ENCODE peak calls at places on chromosomes 16 and 17, in ten cellular contexts. D, L, C, R, N, O, A, U, X and Y are unnamed samples.
A peak's percentile ranks its signal among the peaks of the same experiment; 100 is the strongest.

GRCh38 chr16:53773150-53773846 is 69.3 kb downstream of the FTO start:
- DNase-seq in L (no peak), U (peak; percentile 68), C (no peak), X (no peak), N (peak; percentile 63), R (no peak), D (no peak), A (peak; percentile 33), O (no peak), Y (no peak)

GRCh38 chr16:69187891-69188451 is 1.0 kb downstream of the SNTB2 start:
- DNase-seq in C (peak; percentile 16), A (no peak), U (no peak), X (peak; percentile 49), O (no peak), D (peak; percentile 53), R (no peak), N (peak; percentile 46), L (peak; percentile 40), Y (peak; percentile 48)

GRCh38 chr16:11198375-11198774 is 57.6 kb downstream of the SOCS1 start:
- DNase-seq in X (no peak), O (no peak), L (no peak), N (no peak), U (no peak), D (no peak), R (no peak), C (no peak), A (no peak), Y (no peak)

GRCh38 chr17:40121191-40121885 is 433 bp upstream of the MSL1 start:
- DNase-seq in O (peak; percentile 78), A (no peak), U (no peak), D (no peak), X (no peak), C (no peak), L (peak; percentile 68), R (no peak), N (no peak), Y (peak; percentile 65)

GRCh38 chr17:73286863-73287296 is 24.9 kb downstream of the CDC42EP4 start:
- DNase-seq in R (no peak), L (peak; percentile 43), A (no peak), O (no peak), N (no peak), C (no peak), X (no peak), D (no peak), U (peak; percentile 59), Y (no peak)

GRCh38 chr16:28090646-28091377 is 27.3 kb upstream of the GSG1L start:
- DNase-seq in L (no peak), R (no peak), U (no peak), C (no peak), N (no peak), O (no peak), X (no peak), A (no peak), D (no peak), Y (no peak)

GRCh38 chr17:76075364-76076099 is 951 bp downstream of the GALR2 start:
- DNase-seq in U (no peak), A (no peak), C (no peak), O (no peak), L (no peak), D (no peak), N (no peak), X (no peak), R (no peak), Y (no peak)

GRCh38 chr17:6070280-6070894 is at the start of gene WSCD1:
- DNase-seq in A (no peak), L (no peak), O (no peak), D (no peak), R (no peak), X (no peak), C (no peak), N (peak; percentile 76), U (no peak), Y (peak; percentile 81)

GRCh38 chr16:4323071-4323844 is 7.4 kb downstream of the GLIS2 start:
- DNase-seq in L (peak; percentile 37), C (no peak), D (no peak), U (no peak), R (no peak), O (no peak), A (no peak), X (no peak), N (no peak), Y (peak; percentile 68)

GRCh38 chr16:84358601-84359295 is 9.6 kb upstream of the ATP2C2 start:
- DNase-seq in A (no peak), C (no peak), N (no peak), D (no peak), R (no peak), X (no peak), L (no peak), U (no peak), O (no peak), Y (no peak)

GRCh38 chr17:12693640-12694039 is 27.9 kb downstream of the MYOCD start:
- DNase-seq in O (no peak), R (no peak), N (no peak), A (no peak), C (no peak), L (no peak), X (no peak), D (no peak), U (no peak), Y (no peak)

GRCh38 chr17:39001703-39002637 is 34.8 kb upstream of the FBXO47 start:
- DNase-seq in U (peak; percentile 82), O (peak; percentile 87), X (no peak), A (no peak), D (no peak), N (no peak), R (no peak), L (peak; percentile 40), C (no peak), Y (peak; percentile 8)

GRCh38 chr17:4162775-4163498 is 19.9 kb downstream of the CYB5D2 start:
- DNase-seq in R (no peak), N (no peak), L (no peak), A (no peak), C (no peak), U (no peak), X (no peak), O (no peak), D (no peak), Y (no peak)

GRCh38 chr17:13864551-13864950 is 204.8 kb upstream of the COX10 start:
- DNase-seq in X (no peak), C (no peak), U (peak; percentile 29), A (no peak), O (no peak), L (no peak), R (no peak), N (no peak), D (no peak), Y (no peak)

GRCh38 chr16:22326771-22327445 is 29.7 kb downstream of the POLR3E start:
- DNase-seq in R (no peak), D (no peak), O (no peak), X (no peak), U (no peak), L (no peak), A (no peak), C (no peak), N (no peak), Y (no peak)

GRCh38 chr16:9033125-9033830 is 58.2 kb upstream of the HAPSTR1 start:
- DNase-seq in L (peak; percentile 35), C (no peak), N (peak; percentile 21), O (no peak), A (no peak), U (peak; percentile 37), X (no peak), R (no peak), D (no peak), Y (peak; percentile 65)

GRCh38 chr17:71423871-71424546 is 696.8 kb upstream of the SOX9 start:
- DNase-seq in L (no peak), N (no peak), X (no peak), O (no peak), A (peak; percentile 32), C (no peak), U (no peak), R (no peak), D (no peak), Y (no peak)

GRCh38 chr16:29940656-29941055 is 14.6 kb upstream of the KCTD13 start:
- DNase-seq in X (no peak), D (no peak), R (no peak), A (no peak), O (no peak), C (no peak), U (no peak), N (peak; percentile 21), L (no peak), Y (no peak)

GRCh38 chr17:16286947-16287562 is 66.2 kb downstream of the CENPV start:
- DNase-seq in C (no peak), X (no peak), D (no peak), U (no peak), A (no peak), N (no peak), L (peak; percentile 28), O (peak; percentile 79), R (no peak), Y (no peak)

GRCh38 chr17:34024303-34025178 is 230.5 kb upstream of the CCL2 start:
- DNase-seq in X (no peak), R (no peak), L (no peak), D (no peak), U (no peak), O (no peak), N (no peak), A (no peak), C (no peak), Y (peak; percentile 54)

GRCh38 chr17:79834575-79835469 is 4.4 kb downstream of the CBX4 start:
- DNase-seq in N (no peak), O (no peak), L (no peak), C (no peak), X (no peak), R (no peak), D (no peak), U (no peak), A (no peak), Y (no peak)

GRCh38 chr17:39867084-39867890 is 715 bp upstream of the ZPBP2 start:
- DNase-seq in N (no peak), C (peak; percentile 70), X (peak; percentile 71), D (no peak), R (peak; percentile 58), A (no peak), O (no peak), L (no peak), U (no peak), Y (no peak)

GRCh38 chr16:54627616-54628015 is 303.0 kb upstream of the IRX5 start:
- DNase-seq in X (no peak), U (no peak), L (no peak), O (no peak), D (no peak), A (no peak), C (no peak), N (no peak), R (no peak), Y (no peak)

GRCh38 chr17:66467766-66468165 is 165.4 kb downstream of the PRKCA start:
- DNase-seq in C (no peak), X (no peak), O (no peak), A (no peak), D (no peak), R (no peak), L (no peak), U (no peak), N (no peak), Y (no peak)

GRCh38 chr16:11612110-11612981 is 25.6 kb upstream of the LITAF start:
- DNase-seq in C (no peak), O (no peak), U (no peak), L (no peak), A (no peak), R (no peak), X (no peak), N (no peak), D (no peak), Y (no peak)

GRCh38 chr16:85002643-85003042 is 8.7 kb downstream of the ZDHHC7 start:
- DNase-seq in N (peak; percentile 8), C (no peak), A (no peak), D (no peak), X (no peak), L (no peak), R (no peak), U (no peak), O (no peak), Y (peak; percentile 31)

GRCh38 chr17:80827646-80828643 is 163.7 kb upstream of the CHMP6 start:
- DNase-seq in X (no peak), D (no peak), R (no peak), U (no peak), A (no peak), L (no peak), C (peak; percentile 6), N (no peak), O (no peak), Y (no peak)

GRCh38 chr17:82789806-82790205 is 37.9 kb downstream of the TBCD start:
- DNase-seq in A (no peak), U (no peak), D (no peak), N (no peak), L (no peak), R (no peak), C (no peak), X (no peak), O (no peak), Y (no peak)